ENCODE peak calls at places on chromosomes 16 and 17, in nine cellular contexts. M, D, V, I, C, J, X, H and Q are unnamed samples.

GRCh38 chr16:66416136-66416535 is 11.0 kb upstream of the BEAN1 start:
- DNase-seq in M (no peak), D (no peak), V (no peak), I (peak; percentile 70), C (no peak), J (no peak), X (peak; percentile 12), H (no peak), Q (no peak)

GRCh38 chr17:77571562-77571981 is 386.9 kb upstream of the TNRC6C start:
- DNase-seq in M (no peak), D (no peak), V (no peak), I (no peak), C (peak; percentile 55), J (no peak), X (peak; percentile 9), H (no peak), Q (no peak)

GRCh38 chr17:46167826-46168569 is 25.2 kb downstream of the KANSL1 start:
- DNase-seq in M (no peak), D (no peak), V (peak; percentile 43), I (peak; percentile 64), C (no peak), J (no peak), X (peak; percentile 86), H (no peak), Q (no peak)

GRCh38 chr16:7449306-7449705 is 116.7 kb downstream of the RBFOX1 start:
- DNase-seq in M (no peak), D (no peak), V (no peak), I (no peak), C (no peak), J (no peak), X (no peak), H (no peak), Q (no peak)

GRCh38 chr17:71790791-71791190 is 330.0 kb upstream of the SOX9 start:
- DNase-seq in M (no peak), D (no peak), V (peak; percentile 39), I (peak; percentile 76), C (no peak), J (no peak), X (peak; percentile 24), H (peak; percentile 34), Q (no peak)

GRCh38 chr16:63618896-63619295 is 1503.0 kb downstream of the CDH11 start:
- DNase-seq in M (no peak), D (no peak), V (no peak), I (no peak), C (no peak), J (no peak), X (no peak), H (no peak), Q (no peak)

GRCh38 chr17:81479175-81479574 is 33.4 kb downstream of the ACTG1 start:
- DNase-seq in M (no peak), D (no peak), V (no peak), I (no peak), C (no peak), J (no peak), X (peak; percentile 37), H (no peak), Q (no peak)

GRCh38 chr17:16939606-16940115 is 32.3 kb downstream of the TNFRSF13B start:
- DNase-seq in M (no peak), D (no peak), V (no peak), I (no peak), C (no peak), J (no peak), X (no peak), H (no peak), Q (no peak)

GRCh38 chr17:59765038-59765437 is 57.6 kb downstream of the VMP1 start:
- DNase-seq in M (no peak), D (no peak), V (no peak), I (no peak), C (no peak), J (no peak), X (no peak), H (no peak), Q (no peak)

GRCh38 chr17:8654822-8655221 is 24.3 kb upstream of the MYH10 start:
- DNase-seq in M (no peak), D (no peak), V (no peak), I (no peak), C (no peak), J (no peak), X (no peak), H (no peak), Q (no peak)

GRCh38 chr16:80637621-80638020 is 96.8 kb downstream of the DYNLRB2 start:
- DNase-seq in M (no peak), D (no peak), V (no peak), I (no peak), C (no peak), J (no peak), X (no peak), H (no peak), Q (no peak)

GRCh38 chr17:4858880-4859260 is 25.7 kb downstream of the MINK1 start:
- DNase-seq in M (peak; percentile 62), D (no peak), V (no peak), I (peak; percentile 18), C (peak; percentile 62), J (no peak), X (peak; percentile 35), H (peak; percentile 54), Q (no peak)

GRCh38 chr17:7997186-7997585 is 5.2 kb upstream of the GUCY2D start:
- DNase-seq in M (no peak), D (no peak), V (no peak), I (peak; percentile 55), C (no peak), J (no peak), X (peak; percentile 22), H (peak; percentile 64), Q (no peak)

GRCh38 chr17:30170415-30170987 is 53.9 kb downstream of the NSRP1 start:
- DNase-seq in M (no peak), D (no peak), V (no peak), I (no peak), C (no peak), J (no peak), X (no peak), H (no peak), Q (no peak)